ENCODE peak calls at places on chromosomes 16 and 17, in four cellular contexts. Y is GM12878, Z is HCT116, O is GM23338. D is an unnamed sample.

GRCh38 chr17:1755252-1755992 is 6.4 kb upstream of the SERPINF1 start:
- ATAC-seq in Y (no peak), Z (no peak), O (no peak), D (no peak)

GRCh38 chr16:75341934-75342811 is 90.7 kb upstream of the BCAR1 start:
- ATAC-seq in Y (no peak), Z (peak), O (no peak), D (peak)

GRCh38 chr16:10321407-10322397 is 64.2 kb upstream of the ATF7IP2 start:
- ATAC-seq in Y (no peak), Z (no peak), O (no peak), D (no peak)

GRCh38 chr16:50372611-50373344 is 4.0 kb upstream of the BRD7 start:
- ATAC-seq in Y (no peak), Z (no peak), O (no peak), D (peak)

GRCh38 chr17:32015245-32016013 is 8.2 kb downstream of the LRRC37B start:
- ATAC-seq in Y (no peak), Z (no peak), O (no peak), D (no peak)

GRCh38 chr16:74031551-74031950 is 265.1 kb upstream of the PSMD7 start:
- ATAC-seq in Y (no peak), Z (no peak), O (no peak), D (no peak)

GRCh38 chr16:67393790-67394270 is 532 bp upstream of the TPPP3 start:
- ATAC-seq in Y (no peak), Z (no peak), O (peak), D (no peak)

GRCh38 chr17:81212365-81212764 is 10.4 kb downstream of the CEP131 start:
- ATAC-seq in Y (no peak), Z (no peak), O (no peak), D (no peak)

GRCh38 chr16:4317471-4318170 is 1.8 kb downstream of the GLIS2 start:
- ATAC-seq in Y (no peak), Z (peak), O (no peak), D (no peak)

GRCh38 chr16:69476920-69477418 is 52.5 kb downstream of the CYB5B start:
- ATAC-seq in Y (no peak), Z (peak), O (no peak), D (no peak)

GRCh38 chr16:66486773-66487579 is 59.9 kb downstream of the BEAN1 start:
- ATAC-seq in Y (no peak), Z (no peak), O (no peak), D (peak)

GRCh38 chr16:81638286-81638945 is 140.7 kb upstream of the PLCG2 start:
- ATAC-seq in Y (no peak), Z (no peak), O (no peak), D (no peak)

GRCh38 chr16:77066896-77067496 is 124.0 kb upstream of the MON1B start:
- ATAC-seq in Y (no peak), Z (no peak), O (no peak), D (no peak)

GRCh38 chr17:44222112-44222869 is 2.8 kb upstream of the UBTF start:
- ATAC-seq in Y (peak), Z (peak), O (peak), D (peak)

GRCh38 chr17:83199500-83200201 is 120.2 kb downstream of the METRNL start:
- ATAC-seq in Y (peak), Z (no peak), O (no peak), D (peak)

GRCh38 chr17:52148969-52149351 is 9.6 kb downstream of the CA10 start:
- ATAC-seq in Y (no peak), Z (no peak), O (no peak), D (no peak)

DNA sequence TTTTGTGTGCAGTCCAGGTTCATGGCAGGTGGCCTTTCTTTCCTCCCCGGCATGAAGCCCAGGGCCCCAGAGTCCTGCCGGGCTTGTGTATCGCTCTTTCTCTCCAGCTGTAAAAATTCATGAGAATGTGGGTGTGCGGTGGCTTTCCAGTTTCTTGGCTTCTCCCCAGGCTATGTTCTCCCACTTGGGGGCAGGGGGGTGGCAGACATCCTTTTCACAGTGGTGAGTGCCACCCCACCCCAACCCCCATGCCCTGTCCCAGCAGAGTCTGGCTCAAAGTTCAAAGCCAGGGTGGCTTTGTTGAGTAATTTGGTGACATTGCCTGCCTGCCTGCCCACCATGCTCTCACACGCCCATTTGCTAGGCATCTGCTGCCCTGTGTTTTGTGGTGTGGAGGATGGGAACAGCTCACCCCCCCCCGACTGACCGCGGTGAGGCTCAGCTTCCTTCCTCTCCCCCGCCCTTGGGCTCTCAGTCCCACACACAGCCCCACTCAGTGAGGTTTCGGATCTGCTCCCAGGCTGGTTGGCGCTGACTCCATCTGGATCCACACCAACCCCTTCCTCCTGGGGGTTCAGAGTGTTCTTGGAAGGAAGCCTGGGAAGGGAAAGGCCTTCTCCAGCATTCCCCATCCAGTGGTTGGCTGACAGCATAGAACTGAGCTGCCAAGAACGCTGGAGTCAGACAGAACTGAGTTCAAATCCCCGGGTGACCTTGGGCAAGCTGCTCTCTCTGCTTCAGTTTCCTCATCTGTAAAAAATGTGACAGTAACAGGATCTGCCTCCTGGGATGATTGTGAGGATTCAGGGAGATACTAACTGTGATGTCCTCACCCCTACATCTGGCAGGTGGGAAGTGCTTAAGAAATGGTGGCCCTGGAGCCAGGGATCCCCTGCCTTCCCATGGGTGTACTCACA is 36.1 kb downstream of the CHD9 start:
- ATAC-seq in Y (peak), Z (no peak), O (peak), D (peak)
- TF ChIP-seq POLR2AphosphoS5 in Y (no peak), Z (no peak), O (no peak), D (peak)

GRCh38 chr16:86061318-86061695 is 162.3 kb downstream of the IRF8 start:
- ATAC-seq in Y (no peak), Z (no peak), O (no peak), D (no peak)

GRCh38 chr16:86060381-86061317 is 161.7 kb downstream of the IRF8 start:
- ATAC-seq in Y (no peak), Z (no peak), O (no peak), D (no peak)

GRCh38 chr16:86062271-86062965 is 163.5 kb downstream of the IRF8 start:
- ATAC-seq in Y (no peak), Z (no peak), O (no peak), D (no peak)

GRCh38 chr16:86061771-86062170 is 162.8 kb downstream of the IRF8 start:
- ATAC-seq in Y (no peak), Z (no peak), O (no peak), D (no peak)

DNA sequence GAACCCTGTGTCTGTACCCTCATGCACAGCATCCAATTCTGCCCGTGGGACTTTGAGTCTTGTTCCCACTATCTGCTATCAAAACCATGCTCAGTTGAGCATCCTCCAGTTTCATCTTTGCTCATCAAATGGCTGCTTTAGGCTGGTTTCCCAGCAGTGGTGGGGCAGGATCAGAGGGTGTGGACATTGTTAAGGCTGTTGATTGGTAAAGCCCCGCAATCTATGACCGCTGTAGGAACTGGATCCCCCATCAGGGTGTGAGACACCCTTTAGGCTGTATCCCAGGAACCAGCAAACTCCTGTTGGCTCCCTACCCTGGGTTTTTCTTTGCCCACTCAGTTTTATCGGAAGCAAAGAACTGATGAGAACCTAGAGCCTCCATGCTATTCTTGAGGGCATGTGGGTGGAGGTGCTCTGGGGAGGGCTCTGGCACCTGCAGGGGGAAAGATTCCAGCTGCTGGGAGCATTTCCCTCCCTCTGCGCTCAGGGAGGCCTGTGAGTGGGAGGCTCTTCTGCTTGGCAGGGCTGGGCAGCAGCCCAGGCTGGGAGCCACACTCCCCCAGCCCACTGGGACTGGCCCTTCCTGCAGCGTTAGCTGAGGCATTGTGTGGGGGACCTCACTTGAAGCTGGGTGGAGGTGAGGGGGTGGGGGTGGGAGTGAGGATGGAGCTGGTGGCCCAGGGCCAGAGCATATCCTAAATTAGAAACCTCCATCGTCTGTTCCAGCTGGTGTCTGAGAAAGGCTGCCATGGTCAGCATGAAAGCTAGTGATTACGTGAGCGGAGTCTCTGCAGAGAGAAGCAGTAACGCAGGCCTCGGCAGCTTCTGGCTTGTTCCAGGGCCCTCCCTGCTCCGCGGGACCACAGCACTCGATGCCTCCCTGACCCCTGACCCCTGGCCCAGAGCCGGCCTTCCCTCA is 160.6 kb downstream of the IRF8 start:
- ATAC-seq in Y (no peak), Z (no peak), O (no peak), D (peak)
- TF ChIP-seq POLR2AphosphoS5 in Y (no peak), Z (no peak), O (no peak), D (no peak)

GRCh38 chr16:17369441-17369951 is 101.3 kb downstream of the XYLT1 start:
- ATAC-seq in Y (peak), Z (no peak), O (no peak), D (peak)
- TF ChIP-seq POLR2AphosphoS5 in Y (peak), Z (no peak), O (no peak), D (no peak)

GRCh38 chr17:79038545-79039135 is 14.7 kb downstream of the C1QTNF1 start:
- ATAC-seq in Y (peak), Z (no peak), O (no peak), D (peak)
- TF ChIP-seq POLR2AphosphoS5 in Y (no peak), Z (no peak), O (no peak), D (peak)

DNA sequence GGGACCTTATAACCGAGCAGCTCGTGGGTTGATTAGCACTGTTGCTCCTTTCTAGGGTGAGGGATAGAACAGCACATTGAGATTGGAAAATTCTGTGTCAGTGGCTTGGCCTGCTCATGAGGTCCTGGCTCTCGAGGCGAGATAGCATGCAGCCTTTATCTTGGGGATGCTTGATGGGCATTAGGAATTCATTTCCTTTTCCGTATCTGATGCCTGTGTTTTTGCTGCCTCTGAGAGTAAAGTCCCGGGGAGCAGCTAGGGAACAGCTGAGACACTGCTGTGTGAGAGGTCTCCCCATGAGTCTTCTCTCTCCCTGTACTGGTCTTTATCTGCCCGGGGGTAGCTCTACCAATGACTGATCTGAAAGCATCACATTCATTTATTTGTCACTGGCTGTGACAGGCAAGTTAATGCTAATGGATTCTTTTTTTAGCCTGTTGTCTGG is 14.5 kb downstream of the MSI2 start:
- ATAC-seq in Y (no peak), Z (no peak), O (peak), D (no peak)
- TF ChIP-seq POLR2AphosphoS5 in Y (no peak), Z (no peak), O (no peak), D (no peak)

GRCh38 chr16:57565461-57565860 is 23.0 kb downstream of the ADGRG5 start:
- ATAC-seq in Y (no peak), Z (no peak), O (no peak), D (no peak)

GRCh38 chr16:57567691-57568090 is 25.2 kb downstream of the ADGRG5 start:
- ATAC-seq in Y (no peak), Z (no peak), O (no peak), D (no peak)

GRCh38 chr16:57564571-57565270 is 22.3 kb downstream of the ADGRG5 start:
- ATAC-seq in Y (no peak), Z (no peak), O (no peak), D (no peak)

GRCh38 chr16:57568173-57568678 is 25.8 kb downstream of the ADGRG5 start:
- ATAC-seq in Y (no peak), Z (no peak), O (no peak), D (no peak)

GRCh38 chr16:57566436-57566835 is 24.0 kb downstream of the ADGRG5 start:
- ATAC-seq in Y (no peak), Z (no peak), O (no peak), D (no peak)
- TF ChIP-seq POLR2AphosphoS5 in Y (no peak), Z (no peak), O (no peak), D (no peak)